ENCODE peak calls at places on chromosomes 2 and 18, in five cellular contexts. Y, N, X, H and I are unnamed samples.

GRCh38 chr2:203909192-203909945 is 27.2 kb upstream of the ICOS start:
- DNase-seq in Y (peak), N (peak), X (peak), H (no peak), I (peak)

GRCh38 chr2:169684135-169684565 is 10.1 kb downstream of the CFAP210 start:
- DNase-seq in Y (no peak), N (no peak), X (no peak), H (no peak), I (no peak)

GRCh38 chr18:61741881-61742280 is 150.9 kb downstream of the RNF152 start:
- DNase-seq in Y (no peak), N (no peak), X (no peak), H (no peak), I (peak)

GRCh38 chr2:17791121-17791902 is 24.9 kb upstream of the MSGN1 start:
- DNase-seq in Y (peak), N (no peak), X (peak), H (no peak), I (peak)

GRCh38 chr18:50162486-50163304 is 32.3 kb downstream of the MYO5B start:
- DNase-seq in Y (no peak), N (no peak), X (no peak), H (no peak), I (no peak)

GRCh38 chr2:16329421-16329820 is 336.2 kb downstream of the CYRIA start:
- DNase-seq in Y (no peak), N (no peak), X (no peak), H (no peak), I (no peak)

GRCh38 chr2:239370876-239371725 is 29.7 kb downstream of the HDAC4 start:
- DNase-seq in Y (no peak), N (no peak), X (no peak), H (no peak), I (no peak)

GRCh38 chr2:235678712-235679111 is 184.9 kb downstream of the AGAP1 start:
- DNase-seq in Y (no peak), N (no peak), X (no peak), H (no peak), I (no peak)

GRCh38 chr18:10475633-10476388 is 21.4 kb downstream of the APCDD1 start:
- DNase-seq in Y (no peak), N (no peak), X (no peak), H (no peak), I (no peak)

GRCh38 chr2:235591921-235592320 is 98.1 kb downstream of the AGAP1 start:
- DNase-seq in Y (peak), N (no peak), X (no peak), H (no peak), I (peak)

GRCh38 chr2:152506843-152507242 is 171.9 kb downstream of the FMNL2 start:
- DNase-seq in Y (peak), N (no peak), X (no peak), H (no peak), I (peak)

GRCh38 chr18:5630766-5631413 is 87.1 kb upstream of the EPB41L3 start:
- DNase-seq in Y (no peak), N (no peak), X (no peak), H (no peak), I (no peak)

GRCh38 chr2:9018534-9018933 is 15.1 kb upstream of the MBOAT2 start:
- DNase-seq in Y (no peak), N (no peak), X (no peak), H (no peak), I (no peak)

GRCh38 chr2:129281761-129282160 is 697.7 kb upstream of the RAB6C start:
- DNase-seq in Y (no peak), N (no peak), X (no peak), H (no peak), I (no peak)

GRCh38 chr2:130337735-130338325 is 4.9 kb upstream of the IMP4 start:
- DNase-seq in Y (peak), N (peak), X (no peak), H (no peak), I (peak)

GRCh38 chr2:104429978-104430740 is 423.8 kb upstream of the POU3F3 start:
- DNase-seq in Y (no peak), N (no peak), X (no peak), H (no peak), I (peak)

GRCh38 chr2:240200230-240201051 is 60.0 kb upstream of the OTOS start:
- DNase-seq in Y (peak), N (no peak), X (no peak), H (no peak), I (no peak)

GRCh38 chr2:33494155-33494779 is 17.8 kb downstream of the RASGRP3 start:
- DNase-seq in Y (peak), N (no peak), X (no peak), H (no peak), I (no peak)

GRCh38 chr2:128535928-128536327 is 217.3 kb upstream of the HS6ST1 start:
- DNase-seq in Y (peak), N (no peak), X (peak), H (no peak), I (peak)

GRCh38 chr2:54629914-54630609 is 93.4 kb upstream of the EML6 start:
- DNase-seq in Y (peak), N (no peak), X (no peak), H (peak), I (peak)

GRCh38 chr2:105521176-105521575 is 122.3 kb upstream of the FHL2 start:
- DNase-seq in Y (peak), N (peak), X (no peak), H (no peak), I (peak)

GRCh38 chr2:54456526-54457325 is 599 bp downstream of the SPTBN1 start:
- DNase-seq in Y (peak), N (peak), X (no peak), H (peak), I (peak)

GRCh38 chr18:46555724-46556123 is 101.3 kb downstream of the LOXHD1 start:
- DNase-seq in Y (peak), N (peak), X (no peak), H (peak), I (no peak)

GRCh38 chr2:240962371-240963064 is 35.9 kb upstream of the SNED1 start:
- DNase-seq in Y (no peak), N (no peak), X (no peak), H (peak), I (peak)

GRCh38 chr2:235449568-235449967 is 44.3 kb upstream of the AGAP1 start:
- DNase-seq in Y (no peak), N (no peak), X (no peak), H (no peak), I (no peak)

GRCh38 chr2:30820381-30821055 is 13.3 kb upstream of the CAPN13 start:
- DNase-seq in Y (no peak), N (no peak), X (no peak), H (no peak), I (no peak)

GRCh38 chr18:54209471-54210180 is 14.8 kb downstream of the MBD2 start:
- DNase-seq in Y (peak), N (no peak), X (no peak), H (no peak), I (no peak)

DNA sequence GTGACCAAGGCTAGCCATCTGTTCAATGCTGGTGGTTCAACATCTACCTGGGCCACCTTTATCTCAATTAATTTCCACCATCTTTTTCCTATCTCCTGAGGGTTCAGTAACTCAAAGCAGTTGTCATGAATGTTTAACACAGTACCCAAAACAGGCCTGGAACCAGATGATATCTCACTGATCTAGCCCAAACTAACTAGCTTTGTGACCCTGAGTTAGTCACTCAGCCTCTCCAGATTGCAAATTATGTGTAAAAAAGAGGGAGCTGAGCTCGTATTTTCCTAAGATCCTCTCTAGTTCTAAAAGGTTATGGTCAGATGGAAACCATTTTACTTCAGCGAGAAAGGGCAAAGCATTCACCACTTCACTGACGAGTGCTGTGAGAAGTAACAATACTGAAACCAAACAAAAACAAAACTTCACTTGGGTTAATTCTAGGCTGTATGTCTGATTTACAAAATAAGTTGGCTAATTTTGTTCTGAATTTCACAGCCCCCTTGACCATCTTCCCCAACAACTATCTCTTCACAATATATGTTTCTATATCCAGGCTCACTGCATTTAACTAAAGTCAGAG is 14.8 kb downstream of the SPRED2 start:
- DNase-seq in Y (no peak), N (no peak), X (no peak), H (no peak), I (no peak)
- H3K4me3 ChIP-seq in Y (no peak), N (no peak), X (no peak), H (no peak), I (no peak)

GRCh38 chr2:84041494-84041893 is 417.6 kb downstream of the SUCLG1 start:
- DNase-seq in Y (no peak), N (no peak), X (no peak), H (no peak), I (no peak)
- TF ChIP-seq CTCF in Y (no peak), N (no peak), X (no peak), H (no peak), I (no peak)

DNA sequence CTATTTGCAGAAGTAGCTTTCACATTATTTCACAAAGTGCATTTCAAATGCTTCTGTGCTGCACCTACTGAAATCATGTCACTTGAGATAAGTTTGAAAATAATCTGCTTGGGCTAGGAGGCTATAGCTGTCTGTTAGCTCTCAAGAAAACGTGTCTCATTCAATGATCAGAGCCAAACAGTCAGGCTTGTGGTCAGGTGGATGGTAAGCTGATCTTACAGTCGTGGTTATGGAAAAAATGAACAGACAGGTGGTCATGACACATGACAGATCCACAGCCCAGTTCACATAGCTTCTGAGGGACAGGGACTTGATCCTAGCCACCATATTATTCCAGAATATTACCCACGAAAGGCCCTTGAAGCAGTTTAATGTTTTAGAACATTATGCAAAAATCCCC is 26.5 kb upstream of the RFX8 start:
- DNase-seq in Y (peak), N (no peak), X (no peak), H (no peak), I (peak)
- H3K4me3 ChIP-seq in Y (no peak), N (no peak), X (no peak), H (peak), I (no peak)

DNA sequence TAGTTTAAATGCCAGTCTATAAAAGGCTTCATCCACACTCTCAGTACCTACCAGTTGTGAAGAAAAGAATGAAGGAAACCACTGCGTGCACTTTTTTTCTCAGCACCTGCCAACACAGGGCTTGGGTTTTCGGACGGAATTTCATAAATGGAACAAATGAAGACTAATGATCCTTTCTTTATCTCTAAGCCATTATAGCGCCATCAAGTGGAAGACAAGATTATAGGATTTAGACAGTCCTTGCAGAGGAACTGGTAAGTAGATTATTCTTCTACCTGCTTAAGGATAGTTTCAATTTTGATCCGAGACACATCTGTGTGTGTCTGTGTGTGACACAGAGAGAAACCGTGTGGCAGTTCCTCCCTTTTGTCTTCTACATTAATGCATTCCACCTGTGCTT is 245.6 kb downstream of the NRXN1 start:
- DNase-seq in Y (no peak), N (no peak), X (no peak), H (no peak), I (no peak)
- TF ChIP-seq CTCF in Y (no peak), N (no peak), X (no peak), H (no peak), I (no peak)

GRCh38 chr18:57983472-57983871 is 60.6 kb upstream of the NEDD4L start:
- DNase-seq in Y (no peak), N (no peak), X (no peak), H (no peak), I (no peak)
- H3K4me3 ChIP-seq in Y (no peak), N (no peak), X (no peak), H (no peak), I (no peak)